ENCODE peak calls at places on chromosome 14, in seven cellular contexts. S is CD8-positive, alpha-beta memory T cell; F is left ventricle myocardium inferior; B is hepatocyte; Y is fibroblast of lung; M is colonic mucosa; U is uterus. I is an unnamed sample.

GRCh38 chr14:52706724-52707706 is at the start of gene PSMC6:
- DNase-seq in Y (peak; percentile 85), S (peak; percentile 95), F (peak; percentile 96), M (peak; percentile 98), B (peak; percentile 96), U (peak; percentile 93), I (peak; percentile 98)

GRCh38 chr14:53151867-53152626 is 1.1 kb downstream of the DDHD1 start:
- DNase-seq in F (peak; percentile 54), S (peak; percentile 83), M (peak; percentile 59), B (peak; percentile 71), Y (peak; percentile 41), U (peak; percentile 35), I (peak; percentile 86)

GRCh38 chr14:32941668-32942065 is 3.0 kb downstream of the NPAS3 start:
- DNase-seq in M (no peak), S (no peak), Y (no peak), F (no peak), B (no peak), U (no peak), I (no peak)

GRCh38 chr14:106883218-106883692 is 1356.9 kb downstream of the TMEM121 start:
- DNase-seq in U (no peak), M (no peak), S (peak; percentile 71), B (no peak), Y (no peak), F (no peak), I (peak; percentile 74)

GRCh38 chr14:89624500-89625156 is 207.6 kb upstream of the FOXN3 start:
- DNase-seq in F (no peak), M (no peak), Y (peak; percentile 58), S (no peak), B (peak; percentile 21), U (no peak), I (no peak)

GRCh38 chr14:21940887-21941855 is 267.6 kb upstream of the OR4E1 start:
- DNase-seq in M (no peak), U (no peak), B (peak; percentile 44), Y (peak; percentile 9), S (no peak), F (no peak), I (no peak)

GRCh38 chr14:76138758-76139723 is 12.7 kb upstream of the GPATCH2L start:
- DNase-seq in F (no peak), B (no peak), S (no peak), U (no peak), M (no peak), Y (no peak), I (no peak)

GRCh38 chr14:33765251-33765650 is 185.6 kb downstream of the EGLN3 start:
- DNase-seq in M (no peak), B (peak; percentile 20), U (peak; percentile 15), F (peak; percentile 19), Y (no peak), S (no peak), I (peak; percentile 18)

GRCh38 chr14:69519253-69519661 is 34.7 kb downstream of the PLEKHD1 start:
- DNase-seq in S (no peak), F (no peak), M (no peak), Y (no peak), B (peak; percentile 50), U (no peak), I (no peak)

DNA sequence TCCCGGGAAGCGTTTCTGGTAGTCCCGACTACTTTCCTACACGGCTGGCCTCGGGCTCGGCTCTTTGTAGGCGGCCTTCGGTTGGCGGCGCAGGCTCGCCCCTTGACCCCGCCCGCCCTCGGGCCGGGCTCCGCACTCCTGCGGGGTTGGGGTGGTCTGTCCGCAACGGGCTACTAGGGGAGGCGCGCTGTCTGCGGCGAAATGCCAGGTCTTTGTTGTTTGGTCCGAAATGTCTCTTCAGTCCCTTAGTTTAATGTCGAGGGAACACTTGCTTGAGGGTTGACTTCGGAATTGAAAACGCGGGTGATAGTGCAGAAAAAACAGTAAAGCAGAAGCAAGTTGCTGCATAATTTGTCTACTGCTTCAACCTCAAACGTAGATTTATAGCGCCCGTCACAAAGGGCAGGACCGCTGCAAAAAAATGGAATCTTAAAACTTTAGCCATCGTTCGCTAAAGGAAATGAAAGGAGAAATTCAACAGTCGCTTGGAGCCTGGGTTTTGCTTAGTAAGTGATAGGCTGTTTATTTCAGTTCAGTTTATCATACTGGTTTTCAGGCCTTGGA is 376 bp downstream of the JKAMP start:
- DNase-seq in B (no peak), S (no peak), U (no peak), F (no peak), M (no peak), Y (peak; percentile 48), I (no peak)
- H3K4me1 ChIP-seq in B (peaks cover 34% of the 10 kb centered on the region), S (peaks cover 55% of the 10 kb centered on the region), U (no peaks in the 10 kb centered on the region), F (peaks cover 81% of the 10 kb centered on the region), M (peaks cover 6% of the 10 kb centered on the region), Y (peaks cover 2% of the 10 kb centered on the region), I (peaks cover 8% of the 10 kb centered on the region)

GRCh38 chr14:35827678-35828472 is 1.7 kb downstream of the BRMS1L start:
- DNase-seq in B (no peak), U (no peak), Y (no peak), S (no peak), F (no peak), M (no peak), I (no peak)
- H3K4me3 ChIP-seq in B (no peak overlapping the region), U (no peak overlapping the region), Y (peak overlapping the region; percentile 79), S (no peak overlapping the region), F (peak overlapping the region; percentile 92), M (no peak overlapping the region), I (no peak overlapping the region)

GRCh38 chr14:90655829-90656228 is 160.4 kb downstream of the TTC7B start:
- DNase-seq in Y (no peak), M (no peak), S (no peak), B (no peak), F (no peak), U (no peak), I (no peak)

GRCh38 chr14:90660865-90661570 is 155.2 kb downstream of the TTC7B start:
- DNase-seq in U (no peak), B (no peak), S (no peak), M (peak; percentile 89), F (peak; percentile 48), Y (no peak), I (no peak)

GRCh38 chr14:90656986-90657385 is 159.2 kb downstream of the TTC7B start:
- DNase-seq in M (no peak), Y (no peak), B (no peak), S (no peak), F (no peak), U (no peak), I (no peak)

GRCh38 chr14:90661881-90662280 is 154.3 kb downstream of the TTC7B start:
- DNase-seq in F (no peak), U (no peak), Y (no peak), B (no peak), M (no peak), S (no peak), I (no peak)

GRCh38 chr14:90658541-90658967 is 157.7 kb downstream of the TTC7B start:
- DNase-seq in F (no peak), M (no peak), B (no peak), U (no peak), Y (no peak), S (no peak), I (no peak)
- H3K27ac ChIP-seq in F (no peak overlapping the region), M (no peak overlapping the region), B (no peak overlapping the region), U (no peak overlapping the region), Y (no peak overlapping the region), S (no peak overlapping the region), I (no peak overlapping the region)

GRCh38 chr14:105200074-105200473 is 19.0 kb upstream of the NUDT14 start:
- DNase-seq in U (no peak), B (no peak), Y (no peak), S (no peak), F (no peak), M (no peak), I (no peak)
- H3K4me1 ChIP-seq in U (no peaks in the 10 kb centered on the region), B (peaks cover 24% of the 10 kb centered on the region), Y (peaks cover 2% of the 10 kb centered on the region), S (peaks cover 36% of the 10 kb centered on the region), F (peaks cover 94% of the 10 kb centered on the region), M (peaks cover 5% of the 10 kb centered on the region), I (peaks cover 12% of the 10 kb centered on the region)

GRCh38 chr14:98137626-98138025 is 1134.4 kb downstream of the BCL11B start:
- DNase-seq in F (no peak), S (no peak), B (no peak), Y (no peak), U (no peak), M (no peak), I (no peak)
- H3K4me3 ChIP-seq in F (no peak overlapping the region), S (peak overlapping the region; percentile 37), B (no peak overlapping the region), Y (no peak overlapping the region), U (no peak overlapping the region), M (no peak overlapping the region), I (no peak overlapping the region)

GRCh38 chr14:73752297-73752992 is 38.3 kb upstream of the PNMA1 start:
- DNase-seq in Y (peak; percentile 82), F (peak; percentile 81), B (no peak), S (peak; percentile 76), U (peak; percentile 66), M (peak; percentile 81), I (peak; percentile 88)

GRCh38 chr14:73753043-73753886 is 39.1 kb upstream of the PNMA1 start:
- DNase-seq in S (peak; percentile 65), B (peak; percentile 77), F (peak; percentile 62), U (no peak), M (peak; percentile 90), Y (no peak), I (peak; percentile 78)

GRCh38 chr14:73754911-73755360 is 40.8 kb upstream of the PNMA1 start:
- DNase-seq in F (peak; percentile 61), U (peak; percentile 74), Y (peak; percentile 64), B (peak; percentile 65), M (no peak), S (no peak), I (peak; percentile 75)

GRCh38 chr14:73755434-73756014 is 41.3 kb upstream of the PNMA1 start:
- DNase-seq in M (peak; percentile 76), S (no peak), F (peak; percentile 54), U (no peak), B (no peak), Y (no peak), I (peak; percentile 78)

DNA sequence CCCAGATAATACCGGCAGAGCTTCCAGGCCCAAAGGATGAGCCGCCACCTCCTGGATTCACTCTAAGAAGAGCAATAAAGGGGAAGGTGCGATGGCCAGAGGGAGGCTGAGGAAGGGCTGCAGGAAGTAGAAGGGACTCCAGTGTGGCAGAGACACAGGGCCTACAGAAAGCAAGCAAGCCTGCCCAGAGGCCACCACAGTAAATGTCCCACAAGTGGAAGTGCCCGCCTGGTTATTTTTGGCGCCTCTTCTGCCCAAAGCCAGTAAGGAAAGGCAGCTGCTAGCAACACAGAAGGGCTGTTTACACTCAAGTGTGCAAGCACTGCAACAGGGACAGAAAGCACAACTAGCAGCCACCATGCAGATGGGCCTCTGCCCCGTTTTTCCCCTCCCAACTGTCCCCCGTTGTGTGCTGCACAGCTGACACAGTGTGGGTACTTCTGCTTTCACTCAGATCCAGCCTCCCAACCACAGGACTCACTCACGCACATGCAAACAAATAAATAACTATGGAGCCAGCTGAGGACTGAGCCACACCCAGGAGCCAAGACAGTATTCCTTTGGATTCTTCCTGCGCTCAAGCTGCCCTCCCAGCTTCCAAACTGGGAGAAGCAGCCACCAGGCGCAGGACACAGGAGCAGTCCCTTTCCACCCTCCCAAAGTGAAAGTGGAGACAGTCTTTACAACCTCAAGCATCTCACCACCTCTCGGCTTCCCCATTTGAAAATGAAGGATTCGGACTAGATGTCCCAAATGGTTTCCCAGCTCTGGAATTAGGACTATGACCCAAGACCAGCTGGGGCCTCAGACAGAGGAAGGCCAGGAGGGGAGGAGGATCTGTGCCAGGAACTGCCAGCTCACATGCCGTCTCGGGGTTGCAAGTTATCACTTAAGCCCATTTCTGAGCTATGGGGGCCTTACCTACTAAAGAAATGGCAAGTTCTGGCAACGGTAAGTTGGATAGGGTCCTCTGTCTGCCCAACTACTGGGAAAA is 40.0 kb upstream of the PNMA1 start:
- DNase-seq in B (no peak), F (no peak), U (no peak), M (peak; percentile 77), Y (no peak), S (no peak), I (no peak)
- H3K27ac ChIP-seq in B (peak overlapping the region; percentile 89), F (peak overlapping the region; percentile 100), U (peak overlapping the region; percentile 95), M (peak overlapping the region; percentile 99), Y (peak overlapping the region; percentile 95), S (peak overlapping the region; percentile 65), I (peak overlapping the region; percentile 92)

I was measured in right cardiac atrium.